ENCODE peak calls at places on chromosomes 13 and 19, in seven cellular contexts. J, K, V, P, S, E and T are unnamed samples. For H3K27me3 and H3K36me3, the result is how much of the 10 kb centered on the place peaks cover.

GRCh38 chr19:1312732-1313694 is 27.3 kb downstream of the EFNA2 start:
- DNase-seq in J (no peak), K (peak), V (no peak), P (no peak), S (no peak), E (peak), T (no peak)

GRCh38 chr19:48554385-48555091 is 2.6 kb downstream of the SULT2B1 start:
- DNase-seq in J (peak), K (peak), V (no peak), P (no peak), S (peak), E (no peak), T (peak)

GRCh38 chr13:46604226-46604968 is 51.4 kb downstream of the LRCH1 start:
- DNase-seq in J (peak), K (no peak), V (no peak), P (no peak), S (no peak), E (no peak), T (no peak)

GRCh38 chr19:14090509-14091085 is at the start of gene SAMD1:
- DNase-seq in J (peak), K (peak), V (peak), P (peak), S (peak), E (peak), T (peak)

GRCh38 chr13:48741377-48741776 is 87.6 kb downstream of the CYSLTR2 start:
- DNase-seq in J (no peak), K (no peak), V (no peak), P (peak), S (no peak), E (no peak), T (no peak)

GRCh38 chr13:46181799-46182490 is at the start of gene LCP1:
- DNase-seq in J (no peak), K (no peak), V (no peak), P (no peak), S (peak), E (no peak), T (no peak)

GRCh38 chr13:103730407-103730806 is 664.2 kb upstream of the SLC10A2 start:
- DNase-seq in J (no peak), K (no peak), V (no peak), P (no peak), S (no peak), E (no peak), T (no peak)

GRCh38 chr19:39765091-39766076 is 13.3 kb upstream of the LEUTX start:
- DNase-seq in J (peak), K (peak), V (peak), P (peak), S (peak), E (peak), T (peak)

GRCh38 chr13:98338312-98338711 is 161.2 kb upstream of the RNF113B start:
- DNase-seq in J (no peak), K (no peak), V (no peak), P (no peak), S (no peak), E (no peak), T (no peak)

GRCh38 chr19:50384685-50385535 is 763 bp downstream of the POLD1 start:
- DNase-seq in J (no peak), K (peak), V (no peak), P (no peak), S (no peak), E (no peak), T (no peak)

GRCh38 chr13:52845766-52846566 is 2.5 kb downstream of the PCDH8 start:
- DNase-seq in J (no peak), K (peak), V (no peak), P (peak), S (no peak), E (peak), T (peak)

GRCh38 chr13:42466123-42466522 is 107.8 kb upstream of the TNFSF11 start:
- DNase-seq in J (no peak), K (no peak), V (no peak), P (no peak), S (no peak), E (no peak), T (no peak)

GRCh38 chr19:58558066-58558622 is at the start of gene UBE2M:
- DNase-seq in J (no peak), K (no peak), V (peak), P (peak), S (peak), E (no peak), T (peak)

GRCh38 chr19:49616532-49616931 is 23.4 kb downstream of the RRAS start:
- DNase-seq in J (no peak), K (no peak), V (no peak), P (no peak), S (no peak), E (no peak), T (no peak)

GRCh38 chr19:19480688-19481087 is 34.7 kb downstream of the TSSK6 start:
- DNase-seq in J (no peak), K (no peak), V (no peak), P (no peak), S (no peak), E (no peak), T (no peak)

GRCh38 chr13:90049989-90050671 is 1297.4 kb upstream of the MIR17HG start:
- DNase-seq in J (no peak), K (no peak), V (no peak), P (no peak), S (no peak), E (peak), T (no peak)

GRCh38 chr13:75363371-75363770 is 118.6 kb downstream of the TBC1D4 start:
- DNase-seq in J (no peak), K (no peak), V (no peak), P (no peak), S (no peak), E (no peak), T (no peak)

GRCh38 chr13:25310891-25311290 is 9.5 kb downstream of the NUP58 start:
- DNase-seq in J (no peak), K (no peak), V (no peak), P (no peak), S (no peak), E (no peak), T (no peak)

GRCh38 chr13:102380012-102380411 is 21.8 kb downstream of the FGF14 start:
- DNase-seq in J (no peak), K (no peak), V (no peak), P (no peak), S (no peak), E (no peak), T (no peak)

GRCh38 chr19:11849264-11849615 is 714 bp downstream of the ZNF439 start:
- DNase-seq in J (no peak), K (no peak), V (peak), P (no peak), S (no peak), E (no peak), T (no peak)

GRCh38 chr19:3276341-3276799 is 51.9 kb downstream of the CELF5 start:
- DNase-seq in J (peak), K (peak), V (no peak), P (peak), S (peak), E (peak), T (peak)

GRCh38 chr13:30047154-30047874 is 196.9 kb upstream of the UBL3 start:
- DNase-seq in J (no peak), K (no peak), V (no peak), P (no peak), S (no peak), E (no peak), T (no peak)

GRCh38 chr13:23969672-23970071 is 72.4 kb upstream of the C1QTNF9B start:
- DNase-seq in J (peak), K (no peak), V (no peak), P (no peak), S (no peak), E (no peak), T (no peak)

DNA sequence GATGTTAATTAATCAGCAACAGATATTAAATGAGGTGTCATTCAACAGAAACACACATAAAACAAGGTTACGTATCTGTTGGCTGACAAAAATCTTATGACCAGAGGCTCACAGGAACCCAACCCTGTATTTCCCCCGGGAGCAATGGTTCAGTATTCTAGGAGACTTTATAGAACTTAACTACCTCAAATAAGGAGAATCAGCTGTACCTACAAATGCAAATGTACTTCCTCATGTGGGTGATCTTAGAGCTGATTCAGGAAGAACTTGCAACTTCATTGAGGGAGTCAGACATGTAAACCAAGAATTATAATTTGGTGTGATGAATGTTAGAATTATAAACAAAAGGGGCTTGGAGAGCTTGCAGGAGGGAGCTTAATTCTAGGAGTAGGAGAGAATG is 20.1 kb downstream of the FGF9 start:
- DNase-seq in J (no peak), K (no peak), V (no peak), P (no peak), S (no peak), E (no peak), T (no peak)
- H3K27me3 ChIP-seq in J (under half), K (under half), V (under half), P (under half), S (under half), E (under half), T (half or more)

GRCh38 chr19:38470788-38471480 is 37.4 kb downstream of the RYR1 start:
- DNase-seq in J (no peak), K (no peak), V (no peak), P (no peak), S (no peak), E (no peak), T (no peak)

GRCh38 chr19:38467541-38468525 is 34.3 kb downstream of the RYR1 start:
- DNase-seq in J (no peak), K (no peak), V (no peak), P (no peak), S (no peak), E (no peak), T (no peak)

GRCh38 chr19:38473201-38473600 is 39.7 kb downstream of the RYR1 start:
- DNase-seq in J (no peak), K (no peak), V (no peak), P (no peak), S (no peak), E (no peak), T (no peak)

GRCh38 chr19:38466050-38466449 is 32.6 kb downstream of the RYR1 start:
- DNase-seq in J (no peak), K (no peak), V (no peak), P (no peak), S (no peak), E (no peak), T (no peak)

DNA sequence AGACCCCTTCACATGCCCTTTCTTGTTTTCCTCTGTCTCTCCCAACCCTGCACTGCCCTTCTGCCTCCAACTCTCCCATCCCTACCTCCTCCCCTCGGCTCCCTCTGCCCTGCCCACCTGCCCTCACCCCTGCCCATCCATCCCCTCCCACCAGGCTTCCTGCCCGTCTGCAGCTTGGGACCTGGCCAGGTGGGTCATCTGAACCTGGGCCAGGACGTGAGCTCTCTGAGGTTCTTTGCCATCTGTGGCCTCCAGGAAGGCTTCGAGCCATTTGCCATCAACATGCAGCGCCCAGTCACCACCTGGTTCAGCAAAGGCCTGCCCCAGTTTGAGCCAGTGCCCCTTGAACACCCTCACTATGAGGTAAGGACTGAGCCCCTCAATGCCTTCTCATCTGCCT is 35.7 kb downstream of the RYR1 start:
- DNase-seq in J (no peak), K (no peak), V (no peak), P (no peak), S (no peak), E (no peak), T (no peak)
- H3K36me3 ChIP-seq in J (under half), K (under half), V (under half), P (under half), S (under half), E (under half), T (under half)

DNA sequence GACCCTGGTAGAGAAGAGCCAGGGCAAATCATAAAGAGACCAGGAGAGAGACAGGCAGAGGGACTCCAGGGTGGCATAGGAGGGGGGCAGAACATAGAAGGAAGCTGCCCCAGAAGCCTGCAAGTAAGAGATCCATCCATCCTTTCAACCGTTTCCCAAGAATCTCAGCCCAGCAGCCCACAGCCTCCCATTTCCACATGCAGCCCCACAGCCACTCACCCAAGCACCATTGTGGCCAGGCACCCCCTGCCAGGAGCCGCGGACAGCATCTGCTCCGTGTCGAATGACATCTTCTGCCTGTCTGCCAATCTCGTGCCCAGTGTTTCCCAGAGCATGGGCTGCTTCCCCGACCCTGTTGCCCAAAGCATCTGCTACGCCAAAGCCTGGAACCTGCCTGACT is 618 bp downstream of the DMKN start:
- DNase-seq in J (no peak), K (no peak), V (no peak), P (no peak), S (no peak), E (no peak), T (no peak)
- H3K27ac ChIP-seq in J (no peak), K (no peak), V (no peak), P (no peak), S (no peak), E (no peak), T (no peak)

DNA sequence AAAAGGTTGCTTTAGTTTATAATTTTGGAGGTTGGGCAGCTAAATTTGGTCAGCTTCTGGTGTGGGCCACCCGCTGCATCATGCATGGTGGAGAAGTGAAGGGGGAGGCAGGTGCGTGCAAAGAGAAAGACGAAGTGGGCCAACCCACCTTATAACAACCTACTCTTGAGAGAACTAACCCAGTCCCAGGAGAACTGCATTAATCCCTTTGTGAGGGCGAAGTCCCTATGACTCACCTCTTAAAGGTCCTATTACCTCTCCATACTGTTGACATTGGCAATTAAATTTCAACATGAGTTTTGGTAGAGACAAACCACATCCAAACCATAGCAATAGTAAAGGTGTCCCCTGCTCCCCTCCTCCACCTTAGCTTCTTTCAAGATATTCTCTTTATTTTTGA is 7.7 kb upstream of the FGF9 start:
- DNase-seq in J (peak), K (no peak), V (no peak), P (no peak), S (no peak), E (no peak), T (no peak)
- H3K27me3 ChIP-seq in J (under half), K (under half), V (under half), P (under half), S (under half), E (under half), T (half or more)

DNA sequence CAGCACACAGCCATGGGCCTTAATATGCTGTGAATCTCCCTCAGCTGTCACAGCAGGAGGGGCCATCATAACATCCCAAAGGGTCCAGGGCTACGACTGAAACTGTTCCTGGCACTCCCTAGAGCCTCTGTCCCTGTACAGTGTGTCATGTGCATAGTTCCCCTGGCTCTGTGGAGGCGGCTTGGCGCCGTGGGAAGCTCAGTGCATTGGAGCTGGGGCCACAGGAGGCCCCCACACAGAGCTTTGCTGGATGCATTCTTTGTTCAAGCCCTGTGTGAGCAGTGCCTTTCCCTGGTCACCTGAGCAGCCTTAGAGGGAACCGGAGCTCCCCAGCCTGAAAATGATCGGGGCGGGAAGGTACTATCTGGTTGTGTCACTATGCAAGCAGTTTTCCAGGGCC is 21.4 kb downstream of the UBXN6 start:
- DNase-seq in J (no peak), K (no peak), V (no peak), P (no peak), S (no peak), E (no peak), T (no peak)
- H3K36me3 ChIP-seq in J (under half), K (under half), V (under half), P (under half), S (under half), E (half or more), T (half or more)

GRCh38 chr19:16698914-16699313 is 20.7 kb upstream of the NWD1 start:
- DNase-seq in J (no peak), K (no peak), V (no peak), P (no peak), S (peak), E (no peak), T (peak)
- H3K27ac ChIP-seq in J (no peak), K (no peak), V (no peak), P (no peak), S (no peak), E (no peak), T (peak)

GRCh38 chr19:10290439-10290875 is 705 bp downstream of the ICAM5 start:
- DNase-seq in J (no peak), K (peak), V (no peak), P (no peak), S (no peak), E (peak), T (no peak)

GRCh38 chr19:10289836-10290438 is at the start of gene ICAM5:
- DNase-seq in J (no peak), K (no peak), V (no peak), P (no peak), S (no peak), E (peak), T (peak)

GRCh38 chr19:10286803-10287737 is at the start of gene ICAM4:
- DNase-seq in J (peak), K (peak), V (peak), P (no peak), S (peak), E (peak), T (no peak)

GRCh38 chr19:10289167-10289835 is 451 bp upstream of the ICAM5 start:
- DNase-seq in J (peak), K (peak), V (no peak), P (no peak), S (peak), E (peak), T (peak)

GRCh38 chr19:10288662-10289166 is 1.0 kb upstream of the ICAM5 start:
- DNase-seq in J (peak), K (peak), V (no peak), P (no peak), S (peak), E (peak), T (peak)
- H3K27me3 ChIP-seq in J (under half), K (half or more), V (under half), P (under half), S (under half), E (under half), T (under half)

DNA sequence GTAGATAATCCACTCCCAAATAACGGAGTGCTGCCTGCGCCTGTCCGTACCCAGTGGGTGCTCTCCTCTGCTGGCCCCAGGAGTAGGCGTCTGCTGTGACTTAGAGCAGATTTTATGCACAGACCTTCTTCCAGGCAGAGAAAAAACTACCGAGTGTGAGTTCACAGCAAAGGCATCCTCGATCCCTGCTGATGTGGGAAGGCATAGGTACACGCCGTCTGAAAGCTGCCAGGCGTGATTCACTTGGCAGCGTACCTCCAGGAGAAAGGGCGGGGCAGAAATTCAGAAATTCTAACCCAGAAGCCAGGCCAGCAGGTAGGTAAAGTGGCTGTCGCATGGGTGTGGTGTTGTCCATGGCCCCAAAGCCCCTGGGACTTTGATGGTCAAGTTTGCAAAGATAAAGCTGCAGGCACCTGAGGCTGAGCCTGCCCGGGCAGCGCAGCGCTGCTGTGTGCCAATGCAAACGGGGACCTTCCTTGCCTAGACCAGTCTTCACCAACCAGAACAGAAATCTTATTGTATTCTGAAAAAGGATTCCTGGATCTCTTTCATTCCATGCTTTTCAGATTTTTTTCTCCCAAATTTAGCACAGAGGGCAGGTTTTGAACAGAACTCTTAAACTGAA is 36.3 kb downstream of the COL4A2 start:
- DNase-seq in J (no peak), K (no peak), V (no peak), P (no peak), S (no peak), E (no peak), T (peak)
- H3K36me3 ChIP-seq in J (under half), K (under half), V (under half), P (under half), S (under half), E (under half), T (under half)